ENCODE peak calls at places on chromosome 15, in four cellular contexts. Q is K562, Z is GM12878, V is HepG2. B is an unnamed sample.

GRCh38 chr15:34799149-34799824 is 3.9 kb upstream of the ACTC1 start:
- DNase-seq in V (no peak), Z (no peak), Q (peak; percentile 79), B (no peak)

GRCh38 chr15:39448409-39448808 is 132.5 kb upstream of the THBS1 start:
- DNase-seq in Z (no peak), Q (no peak), V (peak; percentile 70), B (no peak)

GRCh38 chr15:22989576-22990477 is 9.7 kb upstream of the CYFIP1 start:
- DNase-seq in V (no peak), Q (no peak), Z (no peak), B (no peak)

GRCh38 chr15:38374024-38374423 is 79.9 kb upstream of the FAM98B start:
- DNase-seq in Z (no peak), V (no peak), Q (no peak), B (no peak)

GRCh38 chr15:23897576-23897975 is 210.5 kb upstream of the NDN start:
- DNase-seq in V (no peak), Z (no peak), Q (peak; percentile 20), B (no peak)

GRCh38 chr15:59688383-59688887 is 685 bp downstream of the BNIP2 start:
- DNase-seq in Z (peak; percentile 7), Q (peak; percentile 46), V (peak; percentile 42), B (no peak)

GRCh38 chr15:28086175-28086703 is 12.9 kb downstream of the OCA2 start:
- DNase-seq in Z (peak; percentile 25), Q (peak; percentile 72), V (peak; percentile 60), B (no peak)

GRCh38 chr15:100779331-100780207 is 100.1 kb upstream of the ALDH1A3 start:
- DNase-seq in Q (no peak), Z (no peak), V (no peak), B (no peak)

GRCh38 chr15:31511707-31512310 is 185.2 kb downstream of the KLF13 start:
- DNase-seq in V (no peak), Z (peak; percentile 25), Q (no peak), B (no peak)

GRCh38 chr15:100849021-100849831 is 30.4 kb upstream of the ALDH1A3 start:
- DNase-seq in Q (peak; percentile 11), Z (no peak), V (no peak), B (peak; percentile 32)

GRCh38 chr15:69747193-69747592 is 294.6 kb downstream of the RPLP1 start:
- DNase-seq in Z (no peak), V (no peak), Q (no peak), B (no peak)

GRCh38 chr15:88608607-88609181 is 12.4 kb upstream of the AEN start:
- DNase-seq in Q (no peak), Z (no peak), V (no peak), B (no peak)

GRCh38 chr15:71577071-71577470 is 233.3 kb upstream of the NR2E3 start:
- DNase-seq in Q (no peak), V (no peak), Z (no peak), B (no peak)

GRCh38 chr15:40081691-40082194 is 26.9 kb downstream of the BMF start:
- DNase-seq in Z (no peak), Q (peak; percentile 70), V (peak; percentile 96), B (no peak)

GRCh38 chr15:84961114-84961452 is 20.6 kb upstream of the PDE8A start:
- DNase-seq in V (no peak), Z (no peak), Q (peak; percentile 88), B (no peak)

GRCh38 chr15:50971115-50971514 is 62.6 kb downstream of the AP4E1 start:
- DNase-seq in Z (no peak), V (no peak), Q (no peak), B (no peak)

GRCh38 chr15:72060687-72061250 is 57.2 kb downstream of the MYO9A start:
- DNase-seq in V (no peak), Q (no peak), Z (no peak), B (no peak)

GRCh38 chr15:33586791-33587697 is 276.3 kb downstream of the RYR3 start:
- DNase-seq in V (no peak), Z (no peak), Q (no peak), B (no peak)

GRCh38 chr15:52503788-52504496 is 24.7 kb downstream of the MYO5A start:
- DNase-seq in Z (peak; percentile 51), V (no peak), Q (peak; percentile 3), B (no peak)

GRCh38 chr15:27028836-27029482 is 58.0 kb downstream of the GABRG3 start:
- DNase-seq in V (no peak), Q (no peak), Z (no peak), B (no peak)

GRCh38 chr15:39403674-39404117 is 177.2 kb upstream of the THBS1 start:
- DNase-seq in Z (no peak), V (peak; percentile 44), Q (no peak), B (no peak)

GRCh38 chr15:76863693-76864092 is 41.4 kb downstream of the SCAPER start:
- DNase-seq in Q (no peak), V (no peak), Z (no peak), B (no peak)

GRCh38 chr15:37101634-37102314 is 1.4 kb upstream of the MEIS2 start:
- DNase-seq in Z (no peak), V (peak; percentile 51), Q (peak; percentile 90), B (peak; percentile 69)

GRCh38 chr15:23823508-23823907 is 136.4 kb upstream of the NDN start:
- DNase-seq in Q (peak; percentile 49), V (peak; percentile 29), Z (no peak), B (no peak)

GRCh38 chr15:70522323-70522966 is 240.9 kb downstream of the UACA start:
- DNase-seq in Q (no peak), V (no peak), Z (no peak), B (no peak)

GRCh38 chr15:68817304-68818087 is 3.2 kb downstream of the ANP32A start:
- DNase-seq in V (peak; percentile 37), Z (no peak), Q (peak; percentile 78), B (no peak)

GRCh38 chr15:71044006-71044405 is 71.3 kb upstream of the THSD4 start:
- DNase-seq in V (no peak), Q (no peak), Z (no peak), B (no peak)

GRCh38 chr15:93987068-93987467 is 244.3 kb upstream of the MCTP2 start:
- DNase-seq in V (no peak), Z (no peak), Q (no peak), B (no peak)

GRCh38 chr15:78351539-78351938 is 11.4 kb downstream of the CRABP1 start:
- DNase-seq in Z (no peak), Q (no peak), V (no peak), B (no peak)

GRCh38 chr15:51224428-51224827 is 114.0 kb downstream of the CYP19A1 start:
- DNase-seq in Z (no peak), V (no peak), Q (no peak), B (no peak)

GRCh38 chr15:41660235-41661077 is at the start of gene MGA:
- DNase-seq in V (peak; percentile 74), Z (peak; percentile 84), Q (peak; percentile 97), B (peak; percentile 86)
- TF ChIP-seq POLR2A in V (peak; percentile 56), Z (peak; percentile 86), Q (peak; percentile 84), B (peak; percentile 75)

GRCh38 chr15:57390583-57390982 is 14.3 kb downstream of the CGNL1 start:
- DNase-seq in Q (no peak), V (no peak), Z (no peak), B (no peak)

GRCh38 chr15:57387644-57388076 is 11.4 kb downstream of the CGNL1 start:
- DNase-seq in Q (no peak), Z (no peak), V (no peak), B (no peak)

GRCh38 chr15:57389991-57390390 is 13.7 kb downstream of the CGNL1 start:
- DNase-seq in V (no peak), Z (no peak), Q (no peak), B (no peak)

GRCh38 chr15:57387011-57387410 is 10.7 kb downstream of the CGNL1 start:
- DNase-seq in Q (no peak), Z (no peak), V (no peak), B (no peak)

GRCh38 chr15:57388199-57388863 is 12.0 kb downstream of the CGNL1 start:
- DNase-seq in Z (no peak), V (no peak), Q (no peak), B (no peak)
- TF ChIP-seq TAF1 in Z (no peak), V (no peak), Q (no peak), B (no peak)

GRCh38 chr15:90872481-90873184 is 4.2 kb downstream of the FURIN start:
- DNase-seq in Z (no peak), V (peak; percentile 56), Q (peak; percentile 77), B (peak; percentile 43)
- TF ChIP-seq POLR2AphosphoS5 in Z (peak; percentile 74), V (no peak), Q (peak; percentile 54), B (no peak)

GRCh38 chr15:55993111-55993803 is at the start of gene NEDD4:
- DNase-seq in Q (peak; percentile 93), V (peak; percentile 76), Z (peak; percentile 23), B (peak; percentile 81)
- TF ChIP-seq POLR2A in Q (peak; percentile 82), V (peak; percentile 48), Z (peak; percentile 68), B (peak; percentile 33)

DNA sequence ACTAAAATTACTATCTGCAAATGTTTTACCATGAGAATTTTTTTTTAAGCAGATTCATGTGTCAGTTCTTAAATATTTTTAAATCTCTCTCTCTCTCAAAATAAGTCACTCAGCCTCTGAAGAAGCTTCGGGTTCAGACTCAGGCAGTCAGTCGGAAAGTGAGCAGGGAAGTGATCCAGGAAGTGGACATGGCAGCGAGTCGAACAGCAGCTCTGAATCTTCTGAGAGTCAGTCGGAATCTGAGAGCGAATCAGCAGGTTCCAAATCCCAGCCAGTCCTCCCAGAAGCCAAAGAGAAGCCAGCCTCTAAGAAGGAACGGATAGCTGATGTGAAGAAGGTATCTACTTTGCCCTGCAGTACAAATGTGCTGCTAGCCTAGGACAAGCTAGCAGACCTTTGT is 24.1 kb downstream of the CHD2 start:
- DNase-seq in Z (no peak), Q (no peak), V (no peak), B (no peak)
- TF ChIP-seq TAF1 in Z (no peak), Q (no peak), V (no peak), B (no peak)

GRCh38 chr15:74958320-74958907 is 1.8 kb upstream of the RPP25 start:
- DNase-seq in Z (no peak), Q (no peak), V (peak; percentile 68), B (no peak)
- TF ChIP-seq POLR2AphosphoS5 in Z (no peak), Q (no peak), V (no peak), B (no peak)

GRCh38 chr15:25438601-25439455 is at the start of gene UBE3A:
- DNase-seq in V (peak; percentile 78), Q (peak; percentile 93), Z (peak; percentile 63), B (peak; percentile 69)
- TF ChIP-seq POLR2A in V (peak; percentile 94), Q (peak; percentile 90), Z (peak; percentile 93), B (peak; percentile 90)

GRCh38 chr15:41258706-41259471 is 27.8 kb downstream of the CHP1 start:
- DNase-seq in V (peak; percentile 40), Z (peak; percentile 31), Q (peak; percentile 32), B (no peak)

GRCh38 chr15:41259546-41260189 is 28.6 kb downstream of the CHP1 start:
- DNase-seq in Q (no peak), V (peak; percentile 96), Z (no peak), B (no peak)

GRCh38 chr15:41254560-41254959 is 23.5 kb downstream of the CHP1 start:
- DNase-seq in Q (no peak), V (no peak), Z (no peak), B (no peak)

GRCh38 chr15:41256103-41256502 is 25.0 kb downstream of the CHP1 start:
- DNase-seq in Q (no peak), Z (no peak), V (no peak), B (no peak)

GRCh38 chr15:41256577-41257038 is 25.5 kb downstream of the CHP1 start:
- DNase-seq in Z (no peak), V (peak; percentile 78), Q (no peak), B (no peak)
- TF ChIP-seq TAF1 in Z (no peak), V (no peak), Q (no peak), B (no peak)

B was measured in GM12892.